ENCODE peak calls at places on chromosome 1, in nine cellular contexts. V is coronary artery; J is effector memory CD4-positive, alpha-beta T cell; U is tibial artery; N is activated naive CD4-positive, alpha-beta T cell; I is GDM1; H is BJ; S is C1 segment of cervical spinal cord; Q is BE2C. X is an unnamed sample.

GRCh38 chr1:182101415-182102041 is 40.0 kb upstream of the ZNF648 start:
- DNase-seq in V (no peak), J (no peak), U (no peak), N (no peak), I (no peak), H (no peak), S (no peak), Q (no peak), X (no peak)

GRCh38 chr1:5242850-5243249 is 588.4 kb downstream of the AJAP1 start:
- DNase-seq in V (no peak), J (no peak), U (no peak), N (no peak), I (no peak), H (no peak), S (no peak), Q (no peak), X (no peak)

GRCh38 chr1:203629509-203630082 is 3.0 kb downstream of the ATP2B4 start:
- DNase-seq in V (peak; percentile 79), J (peak; percentile 34), U (peak; percentile 85), N (no peak), I (peak; percentile 16), H (no peak), S (no peak), Q (peak; percentile 60), X (peak; percentile 91)

GRCh38 chr1:6794164-6794563 is 8.9 kb downstream of the CAMTA1 start:
- DNase-seq in V (no peak), J (no peak), U (no peak), N (no peak), I (no peak), H (no peak), S (no peak), Q (no peak), X (no peak)

GRCh38 chr1:15526021-15526489 is 593 bp upstream of the DNAJC16 start:
- DNase-seq in V (no peak), J (no peak), U (peak; percentile 71), N (no peak), I (no peak), H (no peak), S (no peak), Q (no peak), X (no peak)

GRCh38 chr1:31296486-31297272 is at the start of the genes SNRNP40 and ZCCHC17:
- DNase-seq in V (peak; percentile 97), J (peak; percentile 90), U (peak; percentile 97), N (peak; percentile 84), I (peak; percentile 97), H (peak; percentile 99), S (peak; percentile 93), Q (peak; percentile 91), X (peak; percentile 98)

GRCh38 chr1:41385398-41386189 is 24.4 kb downstream of the FOXO6 start:
- DNase-seq in V (no peak), J (no peak), U (no peak), N (no peak), I (no peak), H (no peak), S (no peak), Q (no peak), X (no peak)

GRCh38 chr1:84871181-84871580 is 21.8 kb downstream of the LPAR3 start:
- DNase-seq in V (no peak), J (no peak), U (no peak), N (no peak), I (no peak), H (no peak), S (no peak), Q (no peak), X (no peak)

GRCh38 chr1:115134231-115134630 is 44.9 kb upstream of the TSPAN2 start:
- DNase-seq in V (no peak), J (no peak), U (peak; percentile 81), N (no peak), I (no peak), H (no peak), S (no peak), Q (no peak), X (no peak)

GRCh38 chr1:103129255-103129654 is 20.9 kb upstream of the COL11A1 start:
- DNase-seq in V (no peak), J (no peak), U (no peak), N (no peak), I (no peak), H (peak; percentile 41), S (no peak), Q (no peak), X (no peak)

GRCh38 chr1:27297903-27298302 is 24.1 kb upstream of the TMEM222 start:
- DNase-seq in V (no peak), J (no peak), U (peak; percentile 60), N (no peak), I (no peak), H (no peak), S (no peak), Q (no peak), X (no peak)

GRCh38 chr1:1777510-1777909 is 760 bp downstream of the NADK start:
- DNase-seq in V (no peak), J (no peak), U (peak; percentile 87), N (no peak), I (no peak), H (no peak), S (no peak), Q (no peak), X (no peak)